ENCODE peak calls at places on chromosomes 2 and 18, in four cellular contexts. U is heart left ventricle, Y is right atrium auricular region, T is choroid plexus epithelial cell. F is an unnamed sample.

GRCh38 chr2:150484461-150484931 is 3.0 kb downstream of the RND3 start:
- DNase-seq in U (no peak), Y (no peak), T (peak), F (no peak)

GRCh38 chr2:160910681-160911080 is 249.5 kb upstream of the TANK start:
- DNase-seq in U (no peak), Y (no peak), T (peak), F (no peak)

GRCh38 chr2:109348645-109349554 is 219.9 kb downstream of the SH3RF3 start:
- DNase-seq in U (no peak), Y (peak), T (no peak), F (no peak)

GRCh38 chr2:45280801-45281200 is 271.5 kb upstream of the SIX2 start:
- DNase-seq in U (no peak), Y (no peak), T (no peak), F (no peak)

GRCh38 chr2:44044281-44044720 is 48.5 kb upstream of the LRPPRC start:
- DNase-seq in U (peak), Y (peak), T (peak), F (peak)

GRCh38 chr2:233209978-233210680 is 41.3 kb upstream of the ATG16L1 start:
- DNase-seq in U (no peak), Y (no peak), T (peak), F (no peak)

GRCh38 chr2:45242161-45242741 is 233.0 kb upstream of the SIX2 start:
- DNase-seq in U (peak), Y (no peak), T (peak), F (no peak)

GRCh38 chr18:48713302-48713701 is 174.5 kb downstream of the CTIF start:
- DNase-seq in U (peak), Y (peak), T (no peak), F (no peak)

DNA sequence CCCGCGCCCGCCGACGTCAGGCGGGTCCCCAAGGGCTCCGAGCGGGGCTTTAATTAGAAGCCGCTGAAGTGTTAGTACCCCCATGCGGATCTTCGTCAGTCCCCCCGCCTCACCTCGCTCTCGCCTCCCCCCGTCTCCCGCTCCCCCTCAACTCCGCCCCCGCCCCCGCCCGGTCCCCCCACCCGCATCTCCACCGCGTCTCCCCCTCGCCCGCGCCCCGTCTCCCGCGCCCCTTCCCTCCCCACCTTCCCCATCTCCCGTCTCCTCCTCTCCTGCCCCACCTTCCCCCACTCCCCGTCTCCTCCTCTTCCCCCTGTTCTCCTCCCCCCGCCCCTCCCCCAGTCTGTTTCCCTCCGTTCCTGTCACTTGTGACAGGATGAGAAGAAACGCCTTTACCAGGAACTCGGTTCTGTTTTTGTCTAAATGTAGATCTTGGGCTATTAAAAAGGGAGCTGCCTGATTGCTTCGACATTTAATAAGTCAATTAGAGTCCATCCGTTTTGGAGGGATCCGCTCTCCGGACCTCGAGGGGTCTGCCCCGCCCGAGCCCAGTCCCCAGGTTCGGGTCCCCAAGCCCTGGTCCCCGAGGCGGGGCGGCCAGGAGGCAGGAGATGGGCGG is 961 bp upstream of the ALKAL2 start:
- DNase-seq in U (no peak), Y (no peak), T (no peak), F (no peak)
- H3K4me3 ChIP-seq in U (peak), Y (peak), T (peak), F (peak)

DNA sequence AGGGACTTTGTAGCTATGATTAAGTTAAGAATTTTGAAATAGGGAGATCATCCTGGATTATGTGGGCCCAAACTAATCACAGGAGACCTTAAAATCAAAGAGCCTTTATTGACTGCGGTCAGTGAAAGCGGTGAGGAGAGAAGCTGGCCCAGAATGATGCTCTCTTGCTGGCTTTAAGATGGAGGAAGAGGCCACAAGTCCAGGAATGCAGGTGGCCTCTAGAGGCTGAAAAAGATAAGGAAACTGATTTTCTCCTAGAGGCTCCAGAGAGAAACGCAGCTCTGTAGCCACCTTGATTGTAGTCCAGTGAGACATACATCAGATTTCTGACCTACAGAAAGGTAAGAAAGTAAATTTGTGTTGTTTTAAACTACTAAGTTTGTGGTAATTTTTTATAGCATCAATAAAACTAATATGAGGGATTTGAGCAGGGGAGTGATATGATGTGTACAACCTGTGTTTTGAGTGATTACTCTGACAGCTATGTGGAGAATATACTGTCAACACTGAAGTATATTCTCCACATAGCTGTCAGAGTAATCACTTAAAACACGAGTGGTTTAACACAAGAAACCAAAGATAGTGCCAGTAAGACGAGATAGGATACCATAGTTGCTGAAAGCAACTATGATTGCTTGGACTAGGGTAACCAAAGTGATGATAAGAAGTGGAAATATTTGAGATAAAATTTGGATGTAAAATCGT is 364.4 kb upstream of the CHST9 start:
- DNase-seq in U (no peak), Y (no peak), T (no peak), F (no peak)
- TF ChIP-seq CTCF in U (no peak), Y (no peak), T (no peak), F (no peak)

DNA sequence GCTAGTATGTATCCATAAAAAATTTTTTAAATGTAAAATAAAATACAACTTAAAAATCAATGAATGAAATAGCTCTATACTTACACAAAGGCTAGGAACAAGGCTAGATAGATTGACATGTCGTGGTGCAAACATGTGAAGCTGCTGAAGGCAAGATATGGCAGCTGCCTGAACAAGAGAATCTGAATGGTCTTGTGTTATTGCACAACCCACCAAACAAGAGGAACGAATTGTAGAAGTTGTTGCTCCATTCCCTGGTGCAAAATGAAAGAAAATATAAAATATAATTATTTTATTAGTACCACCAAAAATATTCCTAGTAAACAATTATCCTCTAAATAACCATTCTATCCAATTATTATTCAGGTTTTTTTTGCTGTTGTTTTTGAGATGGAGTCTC is 46.4 kb downstream of the HEATR5B start:
- DNase-seq in U (no peak), Y (no peak), T (no peak), F (no peak)
- H3K4me3 ChIP-seq in U (no peak), Y (no peak), T (no peak), F (no peak)

GRCh38 chr18:42401131-42401673 is 446.2 kb downstream of the PIK3C3 start:
- DNase-seq in U (no peak), Y (no peak), T (no peak), F (no peak)
- TF ChIP-seq CTCF in U (no peak), Y (no peak), T (peak), F (no peak)

F was measured in dorsolateral prefrontal cortex.